ENCODE peak calls at places on chromosome 7, in five cellular contexts. One of them, this sample, is unnamed.

GRCh38 chr7:46532571-46532970 is 611.5 kb upstream of the IGFBP3 start:
- DNase-seq in left ventricle myocardium inferior: no peak
- DNase-seq in IMR-90: peak; percentile 32
- DNase-seq in tibial artery: no peak
- DNase-seq in breast epithelium: no peak
- DNase-seq in this sample: no peak

GRCh38 chr7:101602082-101602481 is 27.0 kb downstream of the MYL10 start:
- DNase-seq in tibial artery: no peak
- DNase-seq in IMR-90: no peak
- DNase-seq in left ventricle myocardium inferior: no peak
- DNase-seq in breast epithelium: no peak
- DNase-seq in this sample: no peak

GRCh38 chr7:157121184-157121715 is 17.5 kb upstream of the UBE3C start:
- DNase-seq in tibial artery: no peak
- DNase-seq in left ventricle myocardium inferior: no peak
- DNase-seq in IMR-90: no peak
- DNase-seq in breast epithelium: no peak
- DNase-seq in this sample: no peak

GRCh38 chr7:75762350-75762917 is 9.6 kb downstream of the CCL26 start:
- DNase-seq in IMR-90: peak; percentile 77
- DNase-seq in left ventricle myocardium inferior: no peak
- DNase-seq in breast epithelium: no peak
- DNase-seq in tibial artery: no peak
- DNase-seq in this sample: no peak

GRCh38 chr7:27239780-27240731 is 2.5 kb upstream of the EVX1 start:
- DNase-seq in tibial artery: no peak
- DNase-seq in IMR-90: no peak
- DNase-seq in breast epithelium: no peak
- DNase-seq in left ventricle myocardium inferior: no peak
- DNase-seq in this sample: no peak

GRCh38 chr7:134787064-134787463 is 7.6 kb downstream of the CALD1 start:
- DNase-seq in left ventricle myocardium inferior: no peak
- DNase-seq in IMR-90: no peak
- DNase-seq in breast epithelium: no peak
- DNase-seq in tibial artery: no peak
- DNase-seq in this sample: no peak

GRCh38 chr7:120114626-120115025 is 158.3 kb upstream of the KCND2 start:
- DNase-seq in left ventricle myocardium inferior: no peak
- DNase-seq in tibial artery: no peak
- DNase-seq in breast epithelium: no peak
- DNase-seq in IMR-90: no peak
- DNase-seq in this sample: no peak

GRCh38 chr7:140260767-140261486 is 84.1 kb upstream of the KDM7A start:
- DNase-seq in left ventricle myocardium inferior: no peak
- DNase-seq in IMR-90: no peak
- DNase-seq in tibial artery: no peak
- DNase-seq in breast epithelium: no peak
- DNase-seq in this sample: no peak

GRCh38 chr7:149732611-149733010 is 40.8 kb downstream of the ZNF467 start:
- DNase-seq in breast epithelium: peak; percentile 20
- DNase-seq in tibial artery: no peak
- DNase-seq in IMR-90: no peak
- DNase-seq in left ventricle myocardium inferior: no peak
- DNase-seq in this sample: peak; percentile 39

GRCh38 chr7:149733131-149733531 is 40.3 kb downstream of the ZNF467 start:
- DNase-seq in left ventricle myocardium inferior: no peak
- DNase-seq in IMR-90: no peak
- DNase-seq in tibial artery: peak; percentile 56
- DNase-seq in breast epithelium: peak; percentile 43
- DNase-seq in this sample: no peak

GRCh38 chr7:149734514-149735075 is 38.8 kb downstream of the ZNF467 start:
- DNase-seq in IMR-90: no peak
- DNase-seq in tibial artery: peak; percentile 55
- DNase-seq in left ventricle myocardium inferior: no peak
- DNase-seq in breast epithelium: no peak
- DNase-seq in this sample: no peak

GRCh38 chr7:149735181-149735602 is 38.2 kb downstream of the ZNF467 start:
- DNase-seq in tibial artery: peak; percentile 53
- DNase-seq in breast epithelium: no peak
- DNase-seq in IMR-90: no peak
- DNase-seq in left ventricle myocardium inferior: no peak
- DNase-seq in this sample: no peak

DNA sequence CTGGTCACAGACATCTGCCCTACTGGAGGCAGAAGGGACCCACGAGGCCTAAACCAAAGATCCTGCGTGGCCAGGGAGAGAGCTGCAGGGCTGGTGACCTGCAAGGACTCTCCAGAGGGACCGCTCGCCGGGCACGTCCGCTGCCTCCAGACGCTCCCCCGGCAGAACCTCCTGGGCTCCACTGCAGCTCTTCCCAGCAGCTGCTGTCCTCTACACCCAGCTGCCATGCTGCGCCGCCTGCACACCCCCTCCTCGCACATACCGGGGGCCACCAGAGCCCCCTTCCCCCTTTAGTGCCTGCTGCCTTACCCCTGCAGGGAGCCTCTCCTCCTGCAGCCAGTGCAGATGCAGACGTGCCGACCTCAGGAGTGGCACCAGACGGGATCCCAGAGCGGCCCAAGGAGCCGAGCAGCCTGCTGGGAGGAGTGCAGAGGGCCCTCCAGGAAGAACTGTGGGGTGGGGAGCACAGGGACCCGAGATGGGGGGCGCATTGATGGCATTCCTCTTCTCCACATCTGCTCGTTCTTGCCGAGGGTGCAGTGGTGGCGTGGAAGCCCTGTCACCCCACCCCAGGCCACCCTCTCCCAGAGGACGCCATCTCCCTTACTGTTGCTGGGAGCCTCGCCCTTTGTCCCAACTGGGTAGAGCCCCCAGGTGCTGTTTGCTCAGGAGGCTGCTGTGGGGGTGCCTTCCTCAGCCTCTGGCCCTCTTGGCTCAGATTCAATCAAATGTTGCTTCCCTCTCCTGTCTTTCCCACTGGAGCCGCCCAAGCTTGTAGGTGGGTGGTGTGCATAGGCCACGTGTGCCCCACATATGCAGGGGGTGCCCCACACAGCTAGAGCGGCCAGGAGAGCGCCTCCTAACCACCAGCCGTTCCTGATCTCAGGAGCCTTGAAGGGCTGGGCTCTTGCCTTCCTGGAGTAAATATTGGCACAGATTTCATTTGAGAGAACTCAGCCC is 39.6 kb downstream of the ZNF467 start:
- DNase-seq in left ventricle myocardium inferior: no peak
- DNase-seq in tibial artery: peak; percentile 60
- DNase-seq in IMR-90: no peak
- DNase-seq in breast epithelium: no peak
- DNase-seq in this sample: peak; percentile 49
- H3K36me3 ChIP-seq in left ventricle myocardium inferior: peaks cover 46% of the 10 kb centered on the region
- H3K36me3 ChIP-seq in tibial artery: peaks cover 53% of the 10 kb centered on the region
- H3K36me3 ChIP-seq in IMR-90: peaks cover 24% of the 10 kb centered on the region
- H3K36me3 ChIP-seq in breast epithelium: no peaks in the 10 kb centered on the region
- H3K36me3 ChIP-seq in this sample: peaks cover 51% of the 10 kb centered on the region

DNA sequence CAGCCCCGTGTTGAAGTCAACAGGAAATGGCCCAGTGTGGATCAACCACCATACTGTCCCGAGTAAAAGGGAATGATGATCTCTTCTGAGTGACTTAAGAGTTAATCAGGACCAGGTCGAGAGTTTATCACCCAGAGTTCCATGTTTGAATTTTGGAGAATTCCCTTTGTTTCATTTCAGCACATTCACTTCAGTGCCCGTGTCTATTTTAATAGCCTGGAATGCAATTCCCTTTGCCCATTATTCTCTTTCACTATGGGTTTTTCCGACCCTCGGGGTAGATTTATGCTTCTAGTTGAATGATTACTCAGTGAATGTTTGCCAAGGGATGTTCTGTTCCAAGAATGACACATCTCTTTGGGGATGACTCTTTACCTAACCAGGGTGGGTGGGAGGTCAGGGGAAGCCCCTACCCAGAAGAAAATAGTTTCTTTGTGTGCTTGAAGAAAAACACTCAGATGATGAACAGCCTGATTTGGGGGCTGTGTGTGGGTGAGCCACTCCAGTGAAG is 594.9 kb downstream of the INHBA start:
- DNase-seq in left ventricle myocardium inferior: no peak
- DNase-seq in IMR-90: peak; percentile 57
- DNase-seq in tibial artery: no peak
- DNase-seq in breast epithelium: no peak
- DNase-seq in this sample: no peak
- H3K4me1 ChIP-seq in left ventricle myocardium inferior: no peaks in the 10 kb centered on the region
- H3K4me1 ChIP-seq in IMR-90: peaks cover 8% of the 10 kb centered on the region
- H3K4me1 ChIP-seq in tibial artery: no peaks in the 10 kb centered on the region
- H3K4me1 ChIP-seq in breast epithelium: peaks cover 4% of the 10 kb centered on the region
- H3K4me1 ChIP-seq in this sample: no peaks in the 10 kb centered on the region

GRCh38 chr7:159306012-159306411 is 161.3 kb upstream of the VIPR2 start:
- DNase-seq in left ventricle myocardium inferior: no peak
- DNase-seq in breast epithelium: no peak
- DNase-seq in IMR-90: no peak
- DNase-seq in tibial artery: no peak
- DNase-seq in this sample: no peak

GRCh38 chr7:159310457-159311171 is 165.9 kb upstream of the VIPR2 start:
- DNase-seq in left ventricle myocardium inferior: no peak
- DNase-seq in tibial artery: no peak
- DNase-seq in breast epithelium: no peak
- DNase-seq in IMR-90: no peak
- DNase-seq in this sample: no peak

GRCh38 chr7:159311172-159311494 is 166.5 kb upstream of the VIPR2 start:
- DNase-seq in IMR-90: no peak
- DNase-seq in left ventricle myocardium inferior: no peak
- DNase-seq in tibial artery: no peak
- DNase-seq in breast epithelium: no peak
- DNase-seq in this sample: no peak
- H3K4me3 ChIP-seq in IMR-90: no peak overlapping the region
- H3K4me3 ChIP-seq in left ventricle myocardium inferior: no peak overlapping the region
- H3K4me3 ChIP-seq in tibial artery: no peak overlapping the region
- H3K4me3 ChIP-seq in breast epithelium: no peak overlapping the region
- H3K4me3 ChIP-seq in this sample: no peak overlapping the region

GRCh38 chr7:39987641-39988347 is 37.7 kb downstream of the CDK13 start:
- DNase-seq in IMR-90: no peak
- DNase-seq in breast epithelium: no peak
- DNase-seq in left ventricle myocardium inferior: no peak
- DNase-seq in tibial artery: no peak
- DNase-seq in this sample: no peak
- H3K36me3 ChIP-seq in IMR-90: peaks cover 6% of the 10 kb centered on the region
- H3K36me3 ChIP-seq in breast epithelium: no peaks in the 10 kb centered on the region
- H3K36me3 ChIP-seq in left ventricle myocardium inferior: peaks cover 18% of the 10 kb centered on the region
- H3K36me3 ChIP-seq in tibial artery: peaks cover 10% of the 10 kb centered on the region
- H3K36me3 ChIP-seq in this sample: no peaks in the 10 kb centered on the region

GRCh38 chr7:51040777-51041176 is 258.1 kb upstream of the GRB10 start:
- DNase-seq in breast epithelium: no peak
- DNase-seq in tibial artery: no peak
- DNase-seq in IMR-90: no peak
- DNase-seq in left ventricle myocardium inferior: no peak
- DNase-seq in this sample: no peak

GRCh38 chr7:51033722-51034530 is 251.2 kb upstream of the GRB10 start:
- DNase-seq in breast epithelium: no peak
- DNase-seq in IMR-90: no peak
- DNase-seq in tibial artery: no peak
- DNase-seq in left ventricle myocardium inferior: no peak
- DNase-seq in this sample: no peak

GRCh38 chr7:51035696-51036095 is 253.0 kb upstream of the GRB10 start:
- DNase-seq in tibial artery: no peak
- DNase-seq in breast epithelium: no peak
- DNase-seq in IMR-90: peak; percentile 24
- DNase-seq in left ventricle myocardium inferior: no peak
- DNase-seq in this sample: peak; percentile 5

GRCh38 chr7:51034531-51035264 is 252.0 kb upstream of the GRB10 start:
- DNase-seq in breast epithelium: no peak
- DNase-seq in IMR-90: peak; percentile 76
- DNase-seq in left ventricle myocardium inferior: no peak
- DNase-seq in tibial artery: no peak
- DNase-seq in this sample: peak; percentile 56

DNA sequence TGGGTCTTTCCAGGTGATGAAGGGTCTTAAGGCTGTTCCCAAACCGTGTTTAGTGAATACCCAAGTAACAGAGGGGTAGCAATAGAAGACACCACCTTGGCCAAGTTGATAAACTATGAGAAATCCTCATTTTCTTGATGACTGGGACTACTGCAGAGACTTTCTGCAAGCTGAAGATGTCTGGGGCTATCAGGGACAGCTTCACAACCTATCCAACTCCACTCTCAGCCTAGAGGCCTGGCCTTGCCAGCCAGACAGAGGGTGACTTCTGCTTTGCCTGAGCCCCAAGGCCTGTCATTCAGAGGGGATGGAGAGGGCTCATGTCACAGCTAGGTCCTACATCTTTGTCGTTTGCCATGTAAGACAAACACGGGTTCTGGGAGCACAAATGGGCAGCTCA is 255.9 kb upstream of the GRB10 start:
- DNase-seq in left ventricle myocardium inferior: no peak
- DNase-seq in IMR-90: no peak
- DNase-seq in breast epithelium: no peak
- DNase-seq in tibial artery: no peak
- DNase-seq in this sample: no peak
- H3K4me1 ChIP-seq in left ventricle myocardium inferior: peaks cover 14% of the 10 kb centered on the region
- H3K4me1 ChIP-seq in IMR-90: peaks cover 11% of the 10 kb centered on the region
- H3K4me1 ChIP-seq in breast epithelium: no peaks in the 10 kb centered on the region
- H3K4me1 ChIP-seq in tibial artery: no peaks in the 10 kb centered on the region
- H3K4me1 ChIP-seq in this sample: peaks cover 12% of the 10 kb centered on the region

GRCh38 chr7:2358968-2359527 is 4.4 kb downstream of the EIF3B start:
- DNase-seq in IMR-90: no peak
- DNase-seq in left ventricle myocardium inferior: no peak
- DNase-seq in breast epithelium: no peak
- DNase-seq in tibial artery: no peak
- DNase-seq in this sample: no peak

GRCh38 chr7:2354173-2355078 is at the start of gene EIF3B:
- DNase-seq in IMR-90: peak; percentile 94
- DNase-seq in left ventricle myocardium inferior: peak; percentile 87
- DNase-seq in tibial artery: peak; percentile 94
- DNase-seq in breast epithelium: peak; percentile 89
- DNase-seq in this sample: peak; percentile 92

GRCh38 chr7:2359610-2360009 is 5.0 kb downstream of the EIF3B start:
- DNase-seq in tibial artery: no peak
- DNase-seq in left ventricle myocardium inferior: no peak
- DNase-seq in IMR-90: no peak
- DNase-seq in breast epithelium: no peak
- DNase-seq in this sample: no peak

GRCh38 chr7:2355079-2356008 is 717 bp downstream of the EIF3B start:
- DNase-seq in IMR-90: no peak
- DNase-seq in tibial artery: no peak
- DNase-seq in breast epithelium: no peak
- DNase-seq in left ventricle myocardium inferior: no peak
- DNase-seq in this sample: no peak

DNA sequence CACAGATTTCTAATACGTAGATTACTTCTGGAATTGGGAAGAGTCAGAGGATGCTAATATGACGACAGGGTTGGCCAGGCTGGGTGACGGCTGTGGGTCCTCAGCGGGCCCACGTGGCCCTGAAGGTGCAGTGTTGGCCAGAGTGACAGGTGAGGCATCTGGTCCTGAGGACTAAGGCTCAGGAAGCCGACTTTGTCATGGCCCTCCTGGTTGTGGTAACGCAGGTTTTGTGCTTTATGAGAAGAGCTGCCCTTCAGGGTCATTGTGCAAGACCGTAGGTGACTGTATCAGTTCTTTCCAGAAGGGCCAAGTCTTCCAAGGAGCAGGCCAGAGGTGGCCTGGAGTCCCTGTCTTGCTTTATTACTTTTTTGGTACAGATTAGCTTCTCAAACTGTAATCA is 2.5 kb downstream of the EIF3B start:
- DNase-seq in tibial artery: no peak
- DNase-seq in left ventricle myocardium inferior: no peak
- DNase-seq in breast epithelium: no peak
- DNase-seq in IMR-90: no peak
- DNase-seq in this sample: no peak
- H3K4me3 ChIP-seq in tibial artery: no peak overlapping the region
- H3K4me3 ChIP-seq in left ventricle myocardium inferior: peak overlapping the region; percentile 99
- H3K4me3 ChIP-seq in breast epithelium: no peak overlapping the region
- H3K4me3 ChIP-seq in IMR-90: no peak overlapping the region
- H3K4me3 ChIP-seq in this sample: peak overlapping the region; percentile 3

This sample was measured in ascending aorta.